ENCODE peak calls at places on chromosome 10, in ten cellular contexts. L is transverse colon, J is endothelial cell of umbilical vein, U is breast epithelium, E is Panc1, C is upper lobe of left lung, Y is sigmoid colon, Z is vagina, A is HCT116, B is SK-N-SH. D is an unnamed sample.

GRCh38 chr10:110852255-110852896 is 19.4 kb upstream of the PDCD4 start:
- DNase-seq in A (peak), U (peak), C (no peak), L (no peak), E (no peak), Y (peak), J (no peak), B (no peak), Z (peak), D (no peak)

GRCh38 chr10:63466168-63466935 is 575 bp upstream of the JMJD1C start:
- DNase-seq in C (no peak), B (peak), Z (no peak), J (peak), Y (peak), U (peak), A (peak), E (peak), L (peak), D (no peak)

GRCh38 chr10:14056545-14057332 is 274.0 kb downstream of the FRMD4A start:
- DNase-seq in E (no peak), J (peak), Y (no peak), B (no peak), L (no peak), Z (no peak), U (no peak), C (no peak), A (no peak), D (no peak)

GRCh38 chr10:48251525-48252353 is 22.8 kb downstream of the FRMPD2 start:
- DNase-seq in B (no peak), J (no peak), U (no peak), E (no peak), Z (no peak), L (peak), Y (peak), A (no peak), C (no peak), D (no peak)

GRCh38 chr10:128324058-128324457 is 197.8 kb upstream of the MKI67 start:
- DNase-seq in Y (no peak), A (no peak), J (no peak), L (peak), Z (peak), E (no peak), B (no peak), U (no peak), C (no peak), D (no peak)

GRCh38 chr10:109914966-109915365 is 8.3 kb downstream of the XPNPEP1 start:
- DNase-seq in C (no peak), B (no peak), J (peak), U (no peak), L (peak), Z (no peak), A (peak), Y (no peak), E (no peak), D (peak)

GRCh38 chr10:120365872-120366271 is 91.2 kb upstream of the PLPP4 start:
- DNase-seq in Y (no peak), J (no peak), U (no peak), A (no peak), C (no peak), Z (no peak), E (no peak), L (no peak), B (no peak), D (no peak)

GRCh38 chr10:22219308-22219707 is 1.5 kb upstream of the EBLN1 start:
- DNase-seq in B (no peak), Y (no peak), U (no peak), A (no peak), Z (no peak), E (no peak), J (no peak), L (no peak), C (no peak), D (no peak)

GRCh38 chr10:7408494-7409044 is 2.3 kb downstream of the SFMBT2 start:
- DNase-seq in A (no peak), U (peak), C (peak), E (no peak), Z (no peak), J (peak), Y (peak), B (peak), L (peak), D (no peak)

GRCh38 chr10:93873427-93874115 is 20.2 kb upstream of the SLC35G1 start:
- DNase-seq in A (no peak), E (no peak), L (no peak), C (no peak), J (no peak), B (no peak), Y (no peak), Z (no peak), U (no peak), D (no peak)

GRCh38 chr10:77350711-77351119 is 286.9 kb downstream of the KCNMA1 start:
- DNase-seq in J (peak), B (peak), Z (no peak), Y (peak), A (peak), U (no peak), E (peak), C (no peak), L (no peak), D (no peak)

GRCh38 chr10:36574212-36574611 is 551.2 kb upstream of the ANKRD30A start:
- DNase-seq in Y (no peak), U (no peak), E (no peak), A (no peak), Z (no peak), L (no peak), B (no peak), J (no peak), C (no peak), D (no peak)

GRCh38 chr10:112775892-112776679 is 174.0 kb upstream of the TCF7L2 start:
- DNase-seq in U (no peak), L (no peak), Z (no peak), A (no peak), C (no peak), B (peak), J (no peak), Y (no peak), E (no peak), D (no peak)

GRCh38 chr10:108601856-108602255 is 1321.5 kb downstream of the XPNPEP1 start:
- DNase-seq in C (no peak), B (no peak), J (no peak), E (no peak), L (no peak), Z (no peak), A (no peak), Y (no peak), U (no peak), D (no peak)

GRCh38 chr10:114808982-114809381 is 12.6 kb upstream of the FHIP2A start:
- DNase-seq in E (no peak), B (no peak), J (no peak), A (no peak), L (no peak), Z (no peak), U (no peak), Y (no peak), C (no peak), D (no peak)

GRCh38 chr10:19302117-19302516 is 253.5 kb downstream of the MALRD1 start:
- DNase-seq in E (peak), J (no peak), A (no peak), B (no peak), C (no peak), L (no peak), Y (no peak), Z (no peak), U (no peak), D (no peak)

GRCh38 chr10:71314028-71314693 is 4.9 kb upstream of the SLC29A3 start:
- DNase-seq in C (peak), A (peak), E (peak), L (peak), Z (no peak), Y (peak), B (peak), U (no peak), J (peak), D (peak)

GRCh38 chr10:130708465-130708864 is 572.3 kb downstream of the GLRX3 start:
- DNase-seq in J (no peak), Y (no peak), C (peak), L (no peak), U (no peak), Z (no peak), B (no peak), A (no peak), E (no peak), D (no peak)

GRCh38 chr10:94093286-94093905 is 99.7 kb downstream of the PLCE1 start:
- DNase-seq in C (no peak), J (no peak), E (no peak), A (no peak), B (no peak), U (no peak), Y (no peak), L (no peak), Z (peak), D (no peak)

GRCh38 chr10:126001579-126001978 is 105.2 kb downstream of the FANK1 start:
- DNase-seq in C (no peak), E (no peak), Y (no peak), J (peak), B (no peak), Z (no peak), L (no peak), U (no peak), A (no peak), D (no peak)

GRCh38 chr10:33102071-33102470 is 144.0 kb upstream of the ITGB1 start:
- DNase-seq in L (no peak), U (no peak), E (no peak), A (no peak), C (no peak), J (no peak), B (no peak), Z (no peak), Y (no peak), D (no peak)

GRCh38 chr10:117374506-117375359 is 507 bp downstream of the PDZD8 start:
- DNase-seq in J (peak), L (peak), U (peak), Z (peak), B (peak), A (no peak), Y (peak), E (no peak), C (no peak), D (no peak)

GRCh38 chr10:73433538-73433867 is at the start of gene MSS51:
- DNase-seq in Y (no peak), L (no peak), B (no peak), J (no peak), C (no peak), A (no peak), Z (no peak), E (no peak), U (no peak), D (no peak)

GRCh38 chr10:62430881-62431280 is 56.7 kb downstream of the ZNF365 start:
- DNase-seq in L (no peak), Y (no peak), C (no peak), J (no peak), B (no peak), A (no peak), Z (no peak), U (no peak), E (no peak), D (no peak)

GRCh38 chr10:14396441-14397048 is 65.8 kb upstream of the FRMD4A start:
- DNase-seq in U (no peak), L (no peak), C (no peak), E (no peak), B (peak), A (no peak), Y (no peak), Z (no peak), J (no peak), D (no peak)

GRCh38 chr10:124560377-124560776 is 98.8 kb downstream of the LHPP start:
- DNase-seq in Z (peak), U (no peak), C (peak), B (no peak), J (no peak), Y (peak), L (peak), E (no peak), A (no peak), D (no peak)

GRCh38 chr10:93468532-93469213 is 13.5 kb downstream of the MYOF start:
- DNase-seq in U (no peak), E (peak), Y (no peak), A (peak), B (no peak), J (peak), C (no peak), Z (no peak), L (no peak), D (no peak)

GRCh38 chr10:6601224-6601805 is 21.2 kb upstream of the PRKCQ start:
- DNase-seq in A (no peak), E (no peak), C (no peak), J (no peak), Y (no peak), L (no peak), B (no peak), U (no peak), Z (no peak), D (no peak)

GRCh38 chr10:43409385-43410109 is 561 bp upstream of the HNRNPF start:
- DNase-seq in A (no peak), B (peak), C (peak), Z (no peak), U (no peak), Y (peak), E (no peak), J (peak), L (peak), D (peak)

GRCh38 chr10:30985552-30985951 is 46.1 kb downstream of the ZNF438 start:
- DNase-seq in Y (no peak), E (no peak), U (no peak), J (peak), Z (no peak), B (no peak), C (no peak), L (no peak), A (peak), D (no peak)

GRCh38 chr10:102777696-102778530 is 34.2 kb downstream of the WBP1L start:
- DNase-seq in U (no peak), L (no peak), C (no peak), Z (no peak), E (no peak), Y (no peak), J (no peak), A (no peak), B (no peak), D (no peak)

GRCh38 chr10:99658622-99659030 is 683 bp upstream of the ENTPD7 start:
- DNase-seq in E (no peak), Y (no peak), Z (no peak), A (peak), U (no peak), L (peak), C (peak), B (peak), J (peak), D (no peak)

GRCh38 chr10:98560585-98560984 is 113.8 kb upstream of the HPS1 start:
- DNase-seq in L (no peak), C (no peak), B (no peak), J (no peak), A (no peak), E (no peak), U (no peak), Z (no peak), Y (no peak), D (no peak)

GRCh38 chr10:98268694-98269386 is 846 bp upstream of the LOXL4 start:
- DNase-seq in A (no peak), B (no peak), U (no peak), L (no peak), Z (no peak), Y (no peak), C (no peak), E (no peak), J (no peak), D (no peak)

GRCh38 chr10:105328441-105328840 is 687.4 kb downstream of the SORCS3 start:
- DNase-seq in Y (no peak), J (no peak), A (no peak), Z (no peak), E (no peak), B (no peak), U (no peak), C (no peak), L (no peak), D (no peak)

GRCh38 chr10:106226123-106226522 is 938.4 kb downstream of the SORCS1 start:
- DNase-seq in J (no peak), Z (no peak), Y (no peak), B (no peak), E (no peak), L (no peak), A (no peak), C (no peak), U (no peak), D (no peak)

GRCh38 chr10:73588656-73589055 is 2.5 kb downstream of the USP54 start:
- DNase-seq in Y (no peak), B (no peak), L (no peak), E (no peak), Z (no peak), C (no peak), U (no peak), J (no peak), A (no peak), D (no peak)

GRCh38 chr10:62548686-62549085 is 174.5 kb downstream of the ZNF365 start:
- DNase-seq in A (no peak), Z (no peak), Y (no peak), C (no peak), B (no peak), U (no peak), J (no peak), L (no peak), E (no peak), D (no peak)

GRCh38 chr10:125355657-125356056 is 195.3 kb upstream of the CTBP2 start:
- DNase-seq in A (no peak), Z (no peak), L (no peak), U (no peak), B (no peak), C (peak), J (no peak), E (no peak), Y (no peak), D (no peak)

GRCh38 chr10:98365698-98366530 is 49.1 kb downstream of the PYROXD2 start:
- DNase-seq in U (peak), C (peak), Y (no peak), Z (no peak), A (no peak), E (no peak), B (no peak), J (no peak), L (no peak), D (no peak)

GRCh38 chr10:46557319-46558140 is 1.1 kb upstream of the GPRIN2 start:
- DNase-seq in A (no peak), J (no peak), Y (peak), C (peak), L (peak), U (peak), Z (no peak), B (no peak), E (no peak), D (no peak)

GRCh38 chr10:46560381-46560780 is 3.9 kb upstream of the GPRIN2 start:
- DNase-seq in Z (no peak), L (peak), C (no peak), Y (peak), U (no peak), B (no peak), J (no peak), A (no peak), E (no peak), D (no peak)

GRCh38 chr10:46559231-46559671 is 2.8 kb upstream of the GPRIN2 start:
- DNase-seq in J (no peak), A (no peak), L (peak), Y (peak), B (no peak), C (no peak), E (no peak), U (peak), Z (no peak), D (no peak)

GRCh38 chr10:46558141-46558410 is 1.6 kb upstream of the GPRIN2 start:
- DNase-seq in A (no peak), J (no peak), E (no peak), Z (no peak), U (no peak), B (no peak), C (no peak), Y (no peak), L (no peak), D (no peak)

GRCh38 chr10:46558411-46559185 is 2.1 kb upstream of the GPRIN2 start:
- DNase-seq in J (no peak), U (peak), Z (no peak), E (no peak), A (no peak), L (peak), C (no peak), B (no peak), Y (peak), D (peak)
- TF ChIP-seq POLR2AphosphoS5 in J (no peak), U (no peak), Z (no peak), E (no peak), A (no peak), L (no peak), C (no peak), B (no peak), Y (no peak), D (no peak)

DNA sequence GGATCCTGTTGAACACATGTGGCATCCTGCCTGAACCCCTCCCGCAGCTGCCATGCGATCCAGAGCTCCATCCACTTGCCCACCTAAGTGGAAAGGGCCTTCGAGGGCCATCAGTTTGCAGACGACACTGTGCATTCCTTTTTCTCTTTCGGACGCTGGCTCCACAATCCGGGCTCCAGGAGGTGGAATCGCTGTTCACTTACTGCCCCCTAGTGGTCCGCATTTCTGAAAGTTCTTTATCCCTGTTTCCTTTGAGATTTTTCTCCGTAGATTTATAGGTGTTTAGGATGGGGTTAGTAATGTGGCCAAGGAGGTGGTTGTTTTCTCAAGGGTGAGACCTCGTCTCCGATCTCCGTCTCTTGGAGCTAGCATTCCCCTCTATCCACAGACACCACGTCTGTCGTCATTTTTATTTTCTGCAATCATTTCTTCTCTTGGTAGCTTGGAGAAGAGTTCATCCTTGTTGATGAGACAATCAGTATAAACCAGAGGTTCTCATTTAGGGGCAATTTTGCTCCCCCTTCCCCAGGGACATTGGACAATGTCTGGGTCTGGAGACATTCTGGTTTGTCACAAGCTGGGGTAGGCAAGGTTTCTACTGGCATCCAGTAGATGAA is 204.6 kb downstream of the ARHGAP21 start:
- DNase-seq in C (no peak), B (peak), U (peak), Z (no peak), L (peak), Y (peak), J (peak), E (peak), A (peak), D (peak)
- H3K27ac ChIP-seq in C (peak), B (no peak), U (peak), Z (no peak), L (no peak), Y (no peak), J (no peak), E (no peak), A (no peak), D (no peak)

GRCh38 chr10:69843923-69844322 is 42.2 kb downstream of the COL13A1 start:
- DNase-seq in L (no peak), E (no peak), C (no peak), B (no peak), J (no peak), Y (no peak), Z (no peak), A (no peak), U (no peak), D (no peak)

GRCh38 chr10:69847458-69847857 is 45.8 kb downstream of the COL13A1 start:
- DNase-seq in B (no peak), A (no peak), J (no peak), Y (no peak), C (no peak), E (no peak), U (no peak), Z (no peak), L (no peak), D (no peak)

GRCh38 chr10:69846252-69847000 is 44.7 kb downstream of the COL13A1 start:
- DNase-seq in B (peak), Z (no peak), J (no peak), E (no peak), U (no peak), Y (no peak), L (no peak), A (no peak), C (no peak), D (no peak)

GRCh38 chr10:69844698-69845097 is 43.0 kb downstream of the COL13A1 start:
- DNase-seq in U (no peak), J (no peak), Z (no peak), E (no peak), C (no peak), B (no peak), L (no peak), A (no peak), Y (no peak), D (no peak)

GRCh38 chr10:69845574-69846251 is 44.0 kb downstream of the COL13A1 start:
- DNase-seq in C (no peak), E (no peak), J (peak), Y (peak), A (no peak), U (no peak), L (peak), Z (no peak), B (peak), D (no peak)
- TF ChIP-seq POLR2AphosphoS5 in C (peak), E (no peak), J (peak), Y (peak), A (no peak), U (no peak), L (peak), Z (no peak), B (no peak), D (no peak)

DNA sequence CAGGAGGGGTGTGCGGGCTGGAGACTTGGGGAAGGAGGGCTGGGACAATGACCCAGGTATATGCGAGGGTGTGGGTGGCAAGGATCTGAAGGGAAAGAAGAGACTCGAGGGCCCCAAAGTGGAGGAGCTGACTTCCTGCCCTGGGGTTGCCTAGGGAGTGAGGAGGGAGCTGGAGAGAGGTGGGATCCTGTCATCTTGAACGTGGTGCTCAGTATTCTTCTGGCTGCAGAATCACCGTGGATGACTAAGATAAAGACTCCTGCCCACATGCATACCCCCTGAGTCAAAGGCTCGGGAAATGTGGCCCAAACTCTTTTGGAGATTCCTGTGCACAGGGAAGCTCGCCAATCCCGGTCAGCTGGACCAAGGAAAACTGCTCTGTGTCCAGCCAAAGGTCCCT is 31.2 kb downstream of the COL17A1 start:
- DNase-seq in J (peak), U (no peak), E (no peak), Y (no peak), C (no peak), Z (no peak), B (no peak), A (no peak), L (no peak), D (no peak)
- H3K27ac ChIP-seq in J (peak), U (no peak), E (no peak), Y (no peak), C (no peak), Z (no peak), B (peak), A (no peak), L (no peak), D (no peak)

GRCh38 chr10:29353291-29353690 is 64.4 kb downstream of the LYZL1 start:
- DNase-seq in Y (no peak), B (no peak), A (no peak), U (no peak), Z (no peak), E (no peak), C (no peak), J (no peak), L (no peak), D (no peak)
- TF ChIP-seq POLR2AphosphoS5 in Y (no peak), B (no peak), A (no peak), U (no peak), Z (no peak), E (no peak), C (no peak), J (no peak), L (no peak), D (no peak)